ENCODE peak calls at places on chromosome 19, in seven cellular contexts. P is astrocyte, Z is brain microvascular endothelial cell, O is colonic mucosa, Q is astrocyte of the cerebellum, A is uterus, R is body of pancreas. V is an unnamed sample.
A peak's percentile ranks its signal among the peaks of the same experiment; 100 is the strongest.

GRCh38 chr19:35986664-35987570 is 8.1 kb upstream of the SDHAF1 start:
- DNase-seq in P (no peak), Z (no peak), O (peak; percentile 40), Q (no peak), A (no peak), R (no peak), V (peak; percentile 83)

GRCh38 chr19:35272122-35272715 is 3.5 kb downstream of the USF2 start:
- DNase-seq in P (no peak), Z (no peak), O (peak; percentile 33), Q (no peak), A (no peak), R (no peak), V (no peak)

GRCh38 chr19:3135961-3136683 is at the start of gene GNA15:
- DNase-seq in P (no peak), Z (no peak), O (peak; percentile 53), Q (no peak), A (no peak), R (no peak), V (no peak)

GRCh38 chr19:12792853-12793289 is 1.6 kb downstream of the JUNB start:
- DNase-seq in P (no peak), Z (no peak), O (no peak), Q (no peak), A (no peak), R (no peak), V (no peak)

GRCh38 chr19:3712663-3713531 is 4.7 kb downstream of the TJP3 start:
- DNase-seq in P (no peak), Z (no peak), O (peak; percentile 83), Q (no peak), A (no peak), R (peak; percentile 59), V (no peak)

GRCh38 chr19:58154287-58154678 is 3.7 kb upstream of the ZNF329 start:
- DNase-seq in P (peak; percentile 42), Z (peak; percentile 16), O (peak; percentile 35), Q (no peak), A (peak; percentile 61), R (peak; percentile 47), V (peak; percentile 16)

GRCh38 chr19:1252221-1252817 is 3.9 kb downstream of the MIDN start:
- DNase-seq in P (peak; percentile 93), Z (peak; percentile 62), O (peak; percentile 85), Q (no peak), A (no peak), R (peak; percentile 98), V (no peak)

GRCh38 chr19:36114763-36115452 is at the start of gene POLR2I:
- DNase-seq in P (peak; percentile 100), Z (peak; percentile 100), O (peak; percentile 99), Q (peak; percentile 100), A (peak; percentile 99), R (peak; percentile 99), V (peak; percentile 99)

GRCh38 chr19:11662278-11662677 is 65.0 kb downstream of the ZNF627 start:
- DNase-seq in P (no peak), Z (no peak), O (no peak), Q (no peak), A (no peak), R (no peak), V (no peak)

GRCh38 chr19:50890422-50891252 is 17.4 kb downstream of the KLK2 start:
- DNase-seq in P (peak; percentile 2), Z (peak; percentile 16), O (no peak), Q (no peak), A (no peak), R (no peak), V (no peak)

GRCh38 chr19:50894478-50895356 is 16.5 kb downstream of the KLK4 start:
- DNase-seq in P (no peak), Z (no peak), O (no peak), Q (no peak), A (no peak), R (no peak), V (no peak)

GRCh38 chr19:50891253-50891625 is 18.0 kb downstream of the KLK2 start:
- DNase-seq in P (no peak), Z (no peak), O (no peak), Q (no peak), A (no peak), R (no peak), V (no peak)

GRCh38 chr19:50896591-50897190 is 14.5 kb downstream of the KLK4 start:
- DNase-seq in P (peak; percentile 8), Z (peak; percentile 49), O (no peak), Q (no peak), A (no peak), R (peak; percentile 75), V (peak; percentile 51)

DNA sequence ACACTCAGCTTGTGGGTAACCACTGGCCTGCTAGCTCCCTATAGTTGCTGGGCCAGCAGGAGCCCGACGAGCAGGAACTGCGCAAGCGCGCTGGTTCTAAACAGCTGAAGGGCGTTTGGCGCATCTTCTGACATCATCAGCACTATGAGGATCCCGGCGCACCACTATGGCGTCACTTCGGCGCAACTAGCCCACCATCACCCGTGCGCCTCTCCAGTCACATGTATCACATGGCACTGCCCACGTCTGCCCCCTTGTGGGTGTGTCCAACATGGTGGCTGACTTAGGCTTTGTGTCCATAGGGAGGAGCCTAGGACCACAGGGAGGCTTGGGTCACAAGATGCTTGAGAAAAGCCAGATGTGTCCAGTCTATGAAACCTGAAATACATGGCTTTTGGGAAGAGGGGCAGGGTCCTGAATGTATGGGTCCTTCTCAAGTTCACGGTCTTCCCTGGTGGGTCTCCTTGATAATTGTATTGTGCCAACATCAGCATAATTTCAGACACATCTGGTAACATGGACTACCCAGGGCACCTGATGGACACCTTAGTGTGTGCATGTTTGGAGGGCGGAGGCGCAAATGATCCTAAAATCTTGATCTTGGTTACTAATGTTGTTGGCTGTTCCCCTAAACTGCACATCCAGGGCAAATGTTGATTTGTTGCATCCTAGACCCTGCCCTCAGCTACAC is 18.0 kb downstream of the KLK4 start:
- DNase-seq in P (no peak), Z (no peak), O (no peak), Q (no peak), A (no peak), R (no peak), V (peak; percentile 22)
- TF ChIP-seq CTCF in P (no peak), Z (no peak), O (no peak), Q (no peak), A (no peak), R (peak; percentile 27), V (peak; percentile 12)

DNA sequence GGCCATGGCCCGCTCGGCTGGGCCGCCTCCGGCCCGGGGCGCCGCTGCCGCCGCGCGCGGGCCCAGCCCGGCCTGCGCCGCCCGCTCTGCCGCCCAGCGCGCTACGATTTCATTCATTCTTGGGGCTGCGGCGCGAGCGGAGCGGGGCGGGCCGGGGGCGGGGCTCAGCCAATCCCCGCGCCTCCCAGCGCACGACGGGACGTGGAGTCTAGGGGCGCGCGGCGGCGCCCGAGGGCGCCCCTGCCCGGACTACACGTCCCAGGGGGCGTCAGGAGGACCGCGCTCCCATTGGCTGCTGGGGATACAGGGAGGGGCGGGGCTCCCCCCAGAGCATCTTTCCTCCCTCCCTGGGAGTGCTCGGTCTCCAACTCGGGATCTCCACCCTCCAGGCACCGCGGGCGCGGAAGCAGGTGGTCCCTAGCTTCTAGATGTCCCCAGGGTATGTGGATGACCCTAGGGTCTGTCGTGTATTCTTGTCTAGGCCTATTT is 5.6 kb upstream of the DPF1 start:
- DNase-seq in P (peak; percentile 68), Z (peak; percentile 60), O (no peak), Q (peak; percentile 40), A (peak; percentile 54), R (no peak), V (peak; percentile 94)
- H3K4me3 ChIP-seq in P (no peak overlapping the region), Z (peak overlapping the region; percentile 51), O (no peak overlapping the region), Q (peak overlapping the region; percentile 44), A (no peak overlapping the region), R (no peak overlapping the region), V (peak overlapping the region; percentile 77)

GRCh38 chr19:5289060-5289990 is 51.3 kb downstream of the PTPRS start:
- DNase-seq in P (no peak), Z (no peak), O (no peak), Q (no peak), A (no peak), R (no peak), V (no peak)
- TF ChIP-seq CTCF in P (no peak), Z (peak; percentile 26), O (no peak), Q (no peak), A (no peak), R (no peak), V (peak; percentile 22)

GRCh38 chr19:40380199-40381037 is 9.6 kb downstream of the HIPK4 start:
- DNase-seq in P (no peak), Z (no peak), O (no peak), Q (no peak), A (no peak), R (no peak), V (no peak)

GRCh38 chr19:40378509-40378908 is 11.5 kb downstream of the HIPK4 start:
- DNase-seq in P (no peak), Z (no peak), O (no peak), Q (no peak), A (no peak), R (no peak), V (no peak)

GRCh38 chr19:40377876-40378385 is 12.1 kb downstream of the HIPK4 start:
- DNase-seq in P (no peak), Z (no peak), O (no peak), Q (no peak), A (no peak), R (no peak), V (no peak)

GRCh38 chr19:40381321-40381720 is 8.7 kb downstream of the HIPK4 start:
- DNase-seq in P (no peak), Z (no peak), O (no peak), Q (no peak), A (no peak), R (no peak), V (no peak)

DNA sequence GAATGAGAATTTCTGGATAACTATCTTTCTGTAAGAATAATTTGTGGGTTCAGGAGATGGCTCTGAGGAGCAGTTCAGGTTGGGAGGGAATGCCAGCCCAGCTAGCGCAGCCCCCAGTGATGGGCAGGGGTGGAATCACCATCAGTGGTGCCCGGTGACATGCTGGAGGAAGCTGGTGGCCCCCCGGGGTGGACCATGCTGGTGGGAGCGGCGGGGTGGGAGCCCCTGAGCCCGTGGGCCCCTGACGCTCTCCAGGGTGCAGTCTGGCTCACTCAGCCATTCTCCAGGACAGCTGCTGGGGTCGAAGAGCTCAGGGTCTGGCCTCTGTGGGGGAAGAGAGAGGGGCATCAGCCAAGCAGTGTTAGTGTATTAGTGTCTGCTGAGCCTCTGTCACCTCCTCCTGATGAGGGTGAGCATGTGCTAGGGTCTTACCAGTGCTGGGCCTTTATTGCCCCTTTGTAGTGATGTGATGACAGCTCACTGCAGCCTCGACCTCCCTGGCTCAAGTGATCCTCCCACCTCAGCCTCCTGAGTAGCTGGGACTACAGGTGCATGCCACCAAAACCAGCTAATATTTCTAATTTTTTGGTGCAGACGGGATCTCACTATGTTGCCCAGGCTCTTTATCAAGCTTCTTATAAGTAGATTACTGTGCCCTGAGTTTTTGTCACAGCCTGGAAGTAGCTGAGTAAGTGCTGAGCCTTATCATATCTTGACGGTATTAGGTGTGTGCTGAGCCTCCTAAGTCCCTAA is 10.4 kb downstream of the HIPK4 start:
- DNase-seq in P (no peak), Z (no peak), O (no peak), Q (no peak), A (no peak), R (no peak), V (no peak)
- H3K4me3 ChIP-seq in P (no peak overlapping the region), Z (no peak overlapping the region), O (no peak overlapping the region), Q (no peak overlapping the region), A (no peak overlapping the region), R (no peak overlapping the region), V (no peak overlapping the region)

GRCh38 chr19:13825489-13826475 is 30.5 kb downstream of the ZSWIM4 start:
- DNase-seq in P (no peak), Z (no peak), O (no peak), Q (no peak), A (no peak), R (no peak), V (peak; percentile 55)
- TF ChIP-seq CTCF in P (no peak), Z (peak; percentile 42), O (no peak), Q (peak; percentile 15), A (no peak), R (no peak), V (peak; percentile 47)

V was measured in WERI-Rb-1.